ENCODE peak calls at places on chromosomes 3 and 15, in seven cellular contexts. One of them, this sample, is unnamed.

GRCh38 chr15:83578706-83579105 is 75.2 kb upstream of the ADAMTSL3 start:
- DNase-seq in uterus: no peak
- DNase-seq in heart right ventricle: no peak
- DNase-seq in type B pancreatic cell: no peak
- DNase-seq in dorsolateral prefrontal cortex: no peak
- DNase-seq in A549: no peak
- DNase-seq in kidney epithelial cell: no peak
- DNase-seq in this sample: no peak

GRCh38 chr3:136343873-136344281 is 93.7 kb downstream of the PCCB start:
- DNase-seq in uterus: peak
- DNase-seq in heart right ventricle: peak
- DNase-seq in type B pancreatic cell: no peak
- DNase-seq in dorsolateral prefrontal cortex: peak
- DNase-seq in A549: peak
- DNase-seq in kidney epithelial cell: peak
- DNase-seq in this sample: peak

GRCh38 chr3:100113728-100114412 is 431 bp downstream of the FILIP1L start:
- DNase-seq in uterus: no peak
- DNase-seq in heart right ventricle: no peak
- DNase-seq in type B pancreatic cell: no peak
- DNase-seq in dorsolateral prefrontal cortex: no peak
- DNase-seq in A549: no peak
- DNase-seq in kidney epithelial cell: no peak
- DNase-seq in this sample: no peak

GRCh38 chr3:66206806-66207205 is 14.0 kb upstream of the SLC25A26 start:
- DNase-seq in uterus: no peak
- DNase-seq in heart right ventricle: no peak
- DNase-seq in type B pancreatic cell: no peak
- DNase-seq in dorsolateral prefrontal cortex: no peak
- DNase-seq in A549: no peak
- DNase-seq in kidney epithelial cell: no peak
- DNase-seq in this sample: no peak

GRCh38 chr15:39172380-39173281 is 408.2 kb upstream of the THBS1 start:
- DNase-seq in uterus: peak
- DNase-seq in heart right ventricle: no peak
- DNase-seq in type B pancreatic cell: no peak
- DNase-seq in dorsolateral prefrontal cortex: peak
- DNase-seq in A549: no peak
- DNase-seq in kidney epithelial cell: peak
- DNase-seq in this sample: no peak

GRCh38 chr3:46335546-46335945 is 18.4 kb upstream of the CCR2 start:
- DNase-seq in uterus: no peak
- DNase-seq in heart right ventricle: no peak
- DNase-seq in type B pancreatic cell: no peak
- DNase-seq in dorsolateral prefrontal cortex: no peak
- DNase-seq in A549: no peak
- DNase-seq in kidney epithelial cell: no peak
- DNase-seq in this sample: no peak

GRCh38 chr15:88627463-88627862 is 6.3 kb downstream of the AEN start:
- DNase-seq in uterus: no peak
- DNase-seq in heart right ventricle: no peak
- DNase-seq in type B pancreatic cell: no peak
- DNase-seq in dorsolateral prefrontal cortex: no peak
- DNase-seq in A549: no peak
- DNase-seq in kidney epithelial cell: no peak
- DNase-seq in this sample: no peak

GRCh38 chr3:17579289-17580031 is 163.0 kb downstream of the TBC1D5 start:
- DNase-seq in uterus: no peak
- DNase-seq in heart right ventricle: no peak
- DNase-seq in type B pancreatic cell: no peak
- DNase-seq in dorsolateral prefrontal cortex: no peak
- DNase-seq in A549: no peak
- DNase-seq in kidney epithelial cell: no peak
- DNase-seq in this sample: no peak

GRCh38 chr15:68710536-68710935 is 110.2 kb downstream of the ANP32A start:
- DNase-seq in uterus: no peak
- DNase-seq in heart right ventricle: no peak
- DNase-seq in type B pancreatic cell: no peak
- DNase-seq in dorsolateral prefrontal cortex: no peak
- DNase-seq in A549: no peak
- DNase-seq in kidney epithelial cell: no peak
- DNase-seq in this sample: no peak

GRCh38 chr15:22968356-22968755 is 11.8 kb downstream of the CYFIP1 start:
- DNase-seq in uterus: no peak
- DNase-seq in heart right ventricle: no peak
- DNase-seq in type B pancreatic cell: no peak
- DNase-seq in dorsolateral prefrontal cortex: no peak
- DNase-seq in A549: peak
- DNase-seq in kidney epithelial cell: peak
- DNase-seq in this sample: no peak

GRCh38 chr3:46668116-46668515 is 25.4 kb downstream of the ALS2CL start:
- DNase-seq in uterus: no peak
- DNase-seq in heart right ventricle: no peak
- DNase-seq in type B pancreatic cell: no peak
- DNase-seq in dorsolateral prefrontal cortex: no peak
- DNase-seq in A549: no peak
- DNase-seq in kidney epithelial cell: no peak
- DNase-seq in this sample: no peak

GRCh38 chr15:98953950-98954349 is 53.6 kb downstream of the PGPEP1L start:
- DNase-seq in uterus: no peak
- DNase-seq in heart right ventricle: no peak
- DNase-seq in type B pancreatic cell: no peak
- DNase-seq in dorsolateral prefrontal cortex: no peak
- DNase-seq in A549: no peak
- DNase-seq in kidney epithelial cell: no peak
- DNase-seq in this sample: no peak

GRCh38 chr3:111859061-111859973 is at the start of gene PHLDB2:
- DNase-seq in uterus: peak
- DNase-seq in heart right ventricle: peak
- DNase-seq in type B pancreatic cell: peak
- DNase-seq in dorsolateral prefrontal cortex: peak
- DNase-seq in A549: peak
- DNase-seq in kidney epithelial cell: no peak
- DNase-seq in this sample: peak

GRCh38 chr3:43043071-43043766 is 62.7 kb downstream of the POMGNT2 start:
- DNase-seq in uterus: no peak
- DNase-seq in heart right ventricle: no peak
- DNase-seq in type B pancreatic cell: no peak
- DNase-seq in dorsolateral prefrontal cortex: no peak
- DNase-seq in A549: no peak
- DNase-seq in kidney epithelial cell: no peak
- DNase-seq in this sample: no peak

GRCh38 chr3:30535515-30535914 is 70.9 kb upstream of the TGFBR2 start:
- DNase-seq in uterus: no peak
- DNase-seq in heart right ventricle: no peak
- DNase-seq in type B pancreatic cell: no peak
- DNase-seq in dorsolateral prefrontal cortex: no peak
- DNase-seq in A549: no peak
- DNase-seq in kidney epithelial cell: no peak
- DNase-seq in this sample: no peak

GRCh38 chr3:100994809-100995208 is 1.6 kb upstream of the ABI3BP start:
- DNase-seq in uterus: no peak
- DNase-seq in heart right ventricle: no peak
- DNase-seq in type B pancreatic cell: no peak
- DNase-seq in dorsolateral prefrontal cortex: no peak
- DNase-seq in A549: no peak
- DNase-seq in kidney epithelial cell: no peak
- DNase-seq in this sample: no peak

GRCh38 chr15:98807262-98807661 is 158.9 kb downstream of the IGF1R start:
- DNase-seq in uterus: no peak
- DNase-seq in heart right ventricle: no peak
- DNase-seq in type B pancreatic cell: no peak
- DNase-seq in dorsolateral prefrontal cortex: no peak
- DNase-seq in A549: no peak
- DNase-seq in kidney epithelial cell: no peak
- DNase-seq in this sample: no peak

GRCh38 chr3:108408883-108409612 is 101.3 kb downstream of the MYH15 start:
- DNase-seq in uterus: no peak
- DNase-seq in heart right ventricle: no peak
- DNase-seq in type B pancreatic cell: no peak
- DNase-seq in dorsolateral prefrontal cortex: no peak
- DNase-seq in A549: no peak
- DNase-seq in kidney epithelial cell: no peak
- DNase-seq in this sample: no peak

GRCh38 chr3:50169858-50170257 is 14.7 kb downstream of the SEMA3F start:
- DNase-seq in uterus: no peak
- DNase-seq in heart right ventricle: no peak
- DNase-seq in type B pancreatic cell: no peak
- DNase-seq in dorsolateral prefrontal cortex: no peak
- DNase-seq in A549: no peak
- DNase-seq in kidney epithelial cell: no peak
- DNase-seq in this sample: no peak

DNA sequence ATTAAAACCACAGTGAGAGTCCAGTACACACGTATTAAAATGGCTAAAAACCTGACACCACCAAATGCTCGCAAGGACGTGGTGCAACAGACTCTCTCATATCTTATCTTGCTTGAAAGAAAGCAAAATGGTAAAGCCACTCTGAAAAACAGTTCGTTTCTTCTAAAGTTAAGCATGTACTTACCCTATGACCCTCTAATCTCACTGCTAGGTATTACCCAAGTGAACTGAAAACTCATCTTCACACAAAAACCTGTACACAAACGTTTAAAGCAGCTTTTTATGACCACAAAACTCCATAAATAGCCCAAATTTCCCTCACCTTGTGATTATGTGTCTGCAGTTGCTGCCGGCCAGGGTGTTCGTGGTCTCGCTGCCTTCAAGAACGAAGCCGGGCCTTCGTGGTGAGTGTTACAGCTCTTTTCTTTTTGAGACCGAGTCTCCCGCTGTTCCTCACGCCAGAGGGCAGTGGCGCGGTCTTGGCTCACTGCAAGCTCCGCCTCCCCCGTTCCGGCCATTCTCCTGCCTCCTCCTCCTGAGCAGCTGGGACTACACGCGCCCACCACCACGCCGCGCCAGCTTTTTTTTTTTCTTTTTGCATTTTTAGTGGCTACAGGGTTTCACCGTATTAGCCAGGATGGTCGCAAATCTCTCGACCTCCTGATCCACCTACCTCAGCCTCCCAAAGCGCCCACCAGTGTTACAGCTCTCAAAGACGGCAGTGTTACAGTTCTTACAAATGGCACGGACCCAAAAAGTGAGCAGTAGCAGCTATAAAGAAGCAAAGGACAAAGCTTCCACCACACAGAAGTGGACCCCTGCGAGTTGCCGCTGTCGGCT is 165.4 kb downstream of the TJP1 start:
- DNase-seq in uterus: no peak
- DNase-seq in heart right ventricle: no peak
- DNase-seq in type B pancreatic cell: no peak
- DNase-seq in dorsolateral prefrontal cortex: no peak
- DNase-seq in A549: peak
- DNase-seq in kidney epithelial cell: no peak
- DNase-seq in this sample: no peak
- TF ChIP-seq CTCF in uterus: no peak
- TF ChIP-seq CTCF in heart right ventricle: no peak
- TF ChIP-seq CTCF in type B pancreatic cell: peak
- TF ChIP-seq CTCF in dorsolateral prefrontal cortex: no peak
- TF ChIP-seq CTCF in A549: peak
- TF ChIP-seq CTCF in kidney epithelial cell: no peak
- TF ChIP-seq CTCF in this sample: no peak

GRCh38 chr15:77075528-77075927 is 4.6 kb upstream of the TSPAN3 start:
- DNase-seq in uterus: no peak
- DNase-seq in heart right ventricle: no peak
- DNase-seq in type B pancreatic cell: no peak
- DNase-seq in dorsolateral prefrontal cortex: peak
- DNase-seq in A549: no peak
- DNase-seq in kidney epithelial cell: no peak
- DNase-seq in this sample: peak
- TF ChIP-seq CTCF in uterus: no peak
- TF ChIP-seq CTCF in heart right ventricle: no peak
- TF ChIP-seq CTCF in type B pancreatic cell: no peak
- TF ChIP-seq CTCF in dorsolateral prefrontal cortex: no peak
- TF ChIP-seq CTCF in A549: no peak
- TF ChIP-seq CTCF in kidney epithelial cell: no peak
- TF ChIP-seq CTCF in this sample: peak

DNA sequence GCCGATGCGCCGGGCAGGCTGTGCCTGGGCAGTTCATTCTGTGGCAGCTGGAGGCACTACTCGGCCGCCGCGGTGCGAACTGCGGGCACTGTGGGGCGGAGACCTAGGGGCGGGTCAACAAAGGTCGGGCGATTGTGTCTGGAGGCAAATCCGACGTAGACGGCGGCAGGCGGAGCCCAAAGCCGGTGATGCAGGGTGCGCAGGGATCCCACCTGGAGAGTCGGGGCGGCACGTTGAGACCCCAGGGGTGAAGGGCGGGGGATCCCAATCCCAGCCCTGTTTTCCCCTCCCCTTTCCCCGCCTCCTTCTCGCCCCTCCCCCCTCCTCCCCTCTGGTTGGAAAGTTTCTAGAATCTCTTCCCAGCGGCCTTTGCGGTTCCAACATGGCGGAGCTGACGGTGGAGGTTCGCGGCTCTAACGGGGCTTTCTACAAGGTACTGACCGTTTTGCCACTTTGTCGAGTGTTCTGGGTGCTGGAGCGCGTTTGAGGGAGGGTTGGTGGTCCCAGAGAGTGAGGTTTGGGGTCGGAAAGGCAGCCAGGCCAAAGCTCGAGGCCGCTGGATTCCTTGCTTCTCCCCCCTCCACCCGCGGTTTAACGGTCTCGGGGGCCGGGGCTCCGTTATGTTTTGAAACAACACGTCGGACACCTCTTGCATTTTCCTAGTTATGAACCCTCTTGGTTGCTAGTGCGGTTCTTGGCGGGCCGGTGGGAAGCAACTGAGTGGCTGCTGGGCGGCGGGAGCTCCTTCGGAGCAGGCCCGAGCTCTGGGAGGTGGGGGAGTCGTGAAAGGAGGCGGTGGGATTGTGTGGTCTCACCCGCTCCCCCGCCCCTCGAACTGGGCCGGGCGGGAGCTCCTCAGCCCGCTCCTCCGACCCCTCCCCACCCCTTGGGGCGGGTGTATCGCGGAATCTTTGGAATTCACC is at the start of gene FXR1:
- DNase-seq in uterus: peak
- DNase-seq in heart right ventricle: peak
- DNase-seq in type B pancreatic cell: peak
- DNase-seq in dorsolateral prefrontal cortex: peak
- DNase-seq in A549: peak
- DNase-seq in kidney epithelial cell: peak
- DNase-seq in this sample: peak
- TF ChIP-seq CTCF in uterus: peak
- TF ChIP-seq CTCF in heart right ventricle: peak
- TF ChIP-seq CTCF in type B pancreatic cell: peak
- TF ChIP-seq CTCF in dorsolateral prefrontal cortex: peak
- TF ChIP-seq CTCF in A549: peak
- TF ChIP-seq CTCF in kidney epithelial cell: peak
- TF ChIP-seq CTCF in this sample: peak

DNA sequence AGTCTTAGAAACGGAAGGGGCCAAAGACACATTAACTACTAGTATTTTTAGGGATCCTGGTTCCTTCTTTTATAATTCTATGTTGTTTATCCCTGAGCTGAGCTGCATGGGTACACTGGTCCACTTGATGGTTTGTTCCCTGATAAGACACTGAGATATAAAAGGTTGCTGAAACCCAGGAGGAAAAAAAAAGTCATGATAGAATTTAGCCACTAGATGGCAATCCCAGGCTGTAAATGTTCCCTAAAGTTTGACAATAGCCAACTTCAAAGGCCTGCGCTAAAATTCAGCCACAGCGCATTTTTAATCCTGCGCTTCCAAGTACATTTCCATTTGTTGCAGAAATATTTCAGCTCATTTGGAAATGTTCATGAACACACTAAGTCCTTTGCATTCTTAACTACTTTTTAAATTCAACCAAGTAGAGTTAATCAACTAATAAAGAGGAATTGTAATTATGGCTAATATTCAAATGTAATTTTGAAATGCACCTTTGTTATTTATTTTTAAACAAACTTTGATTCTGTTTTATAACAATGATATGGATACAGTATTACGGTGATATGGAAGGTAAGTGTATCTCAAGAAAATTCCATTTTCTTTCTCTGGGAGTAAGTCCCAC is 249.3 kb upstream of the FEZF2 start:
- DNase-seq in uterus: no peak
- DNase-seq in heart right ventricle: no peak
- DNase-seq in type B pancreatic cell: no peak
- DNase-seq in dorsolateral prefrontal cortex: no peak
- DNase-seq in A549: peak
- DNase-seq in kidney epithelial cell: no peak
- DNase-seq in this sample: no peak
- TF ChIP-seq CTCF in uterus: peak
- TF ChIP-seq CTCF in heart right ventricle: peak
- TF ChIP-seq CTCF in type B pancreatic cell: peak
- TF ChIP-seq CTCF in dorsolateral prefrontal cortex: peak
- TF ChIP-seq CTCF in A549: peak
- TF ChIP-seq CTCF in kidney epithelial cell: peak
- TF ChIP-seq CTCF in this sample: peak